ENCODE peak calls at places on chromosomes 2 and 18, in five cellular contexts. G is AG09319, A is mucosa of descending colon, S is Peyer's patch, T is fibroblast of mammary gland. Q is an unnamed sample.

GRCh38 chr2:30736461-30737325 is 70.6 kb downstream of the CAPN13 start:
- DNase-seq in G (no peak), A (no peak), S (no peak), T (no peak), Q (no peak)

GRCh38 chr2:238202326-238203103 is 980 bp downstream of the ILKAP start:
- DNase-seq in G (no peak), A (no peak), S (no peak), T (peak; percentile 33), Q (no peak)

GRCh38 chr2:235073938-235074337 is 122.1 kb downstream of the SH3BP4 start:
- DNase-seq in G (no peak), A (no peak), S (no peak), T (no peak), Q (no peak)

GRCh38 chr2:48600917-48601316 is 16.7 kb upstream of the GTF2A1L start:
- DNase-seq in G (no peak), A (no peak), S (no peak), T (peak; percentile 93), Q (no peak)

GRCh38 chr2:164967781-164968228 is 12.5 kb upstream of the SLC38A11 start:
- DNase-seq in G (no peak), A (peak; percentile 8), S (no peak), T (peak; percentile 77), Q (no peak)

GRCh38 chr2:60058781-60059180 is 494.7 kb downstream of the BCL11A start:
- DNase-seq in G (no peak), A (no peak), S (no peak), T (no peak), Q (no peak)

GRCh38 chr18:6624271-6624670 is 105.2 kb upstream of the ARHGAP28 start:
- DNase-seq in G (no peak), A (no peak), S (no peak), T (peak; percentile 87), Q (no peak)

GRCh38 chr2:71562518-71562917 is 109.2 kb downstream of the DYSF start:
- DNase-seq in G (no peak), A (no peak), S (no peak), T (no peak), Q (peak; percentile 24)

GRCh38 chr18:72637319-72638113 is 93.4 kb upstream of the CBLN2 start:
- DNase-seq in G (no peak), A (no peak), S (no peak), T (no peak), Q (no peak)

GRCh38 chr2:65370387-65371093 is 61.9 kb downstream of the SPRED2 start:
- DNase-seq in G (no peak), A (no peak), S (no peak), T (peak; percentile 84), Q (no peak)

GRCh38 chr2:29212009-29212408 is 96.8 kb downstream of the CLIP4 start:
- DNase-seq in G (no peak), A (no peak), S (no peak), T (peak; percentile 41), Q (no peak)
- TF ChIP-seq CTCF in G (peak; percentile 35), A (no peak), S (no peak), T (no peak), Q (no peak)

GRCh38 chr2:107687087-107687486 is 139.6 kb upstream of the RGPD4 start:
- DNase-seq in G (no peak), A (no peak), S (no peak), T (no peak), Q (no peak)
- TF ChIP-seq CTCF in G (no peak), A (no peak), S (no peak), T (no peak), Q (no peak)

GRCh38 chr2:128736689-128737545 is 418.2 kb upstream of the HS6ST1 start:
- DNase-seq in G (peak; percentile 24), A (peak; percentile 75), S (peak; percentile 73), T (peak; percentile 75), Q (peak; percentile 85)

GRCh38 chr2:128733450-128733849 is 414.8 kb upstream of the HS6ST1 start:
- DNase-seq in G (no peak), A (no peak), S (no peak), T (no peak), Q (no peak)

GRCh38 chr2:128736046-128736688 is 417.5 kb upstream of the HS6ST1 start:
- DNase-seq in G (no peak), A (no peak), S (no peak), T (peak; percentile 21), Q (no peak)

GRCh38 chr2:128734521-128735295 is 416.0 kb upstream of the HS6ST1 start:
- DNase-seq in G (no peak), A (no peak), S (no peak), T (peak; percentile 82), Q (peak; percentile 74)

DNA sequence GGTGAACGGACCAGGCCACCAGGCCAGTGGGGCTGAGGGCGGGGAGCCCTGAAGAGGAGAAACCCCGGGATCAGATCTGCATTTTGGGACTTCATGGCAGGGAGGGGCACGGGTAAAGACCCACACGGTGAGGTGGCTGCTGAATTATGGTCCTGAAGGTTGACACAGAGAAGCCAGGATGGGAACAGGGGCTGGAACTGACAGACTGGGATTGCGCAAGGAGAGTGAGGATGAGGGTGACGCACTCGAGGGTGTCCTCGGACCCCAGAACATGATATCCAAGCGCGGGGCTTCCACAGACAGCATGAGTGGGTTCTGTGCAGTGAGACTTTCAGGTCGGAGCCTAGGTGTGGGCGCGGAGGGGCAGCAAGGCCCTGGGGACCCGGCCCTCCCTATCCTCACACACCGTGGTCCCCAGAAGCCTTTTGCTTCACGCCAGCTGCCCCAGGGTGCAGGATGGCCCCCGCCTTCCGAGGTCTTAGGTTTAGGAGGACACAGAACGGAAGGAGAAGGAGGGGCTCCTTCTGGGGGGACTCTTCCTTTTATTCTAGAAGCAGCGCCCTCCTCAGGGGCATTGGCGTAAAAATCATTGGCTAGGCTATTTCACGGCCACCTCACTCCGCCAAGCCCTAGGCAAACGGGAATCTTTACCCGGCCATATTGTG is 416.8 kb upstream of the HS6ST1 start:
- DNase-seq in G (no peak), A (no peak), S (no peak), T (no peak), Q (no peak)
- TF ChIP-seq CTCF in G (no peak), A (no peak), S (no peak), T (no peak), Q (no peak)

DNA sequence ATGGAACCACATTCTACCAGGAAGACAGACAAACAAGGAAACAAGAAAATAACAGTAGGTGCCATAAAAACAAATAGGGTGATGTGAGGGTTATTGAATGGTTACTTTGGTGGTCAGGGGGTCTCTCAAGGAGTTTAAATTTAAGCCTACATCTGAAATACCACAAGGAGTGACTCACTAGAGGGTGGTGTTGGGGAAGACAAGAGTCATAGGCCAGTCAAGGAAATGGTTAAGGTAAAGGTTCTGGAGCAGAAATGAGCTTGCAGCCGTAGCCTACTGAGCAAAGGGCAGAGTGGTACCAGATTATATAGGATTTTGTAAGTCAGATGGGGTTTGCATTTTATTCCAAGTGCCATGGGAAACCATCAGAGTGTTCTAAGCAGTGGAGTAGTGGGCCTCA is 135.6 kb upstream of the DAPL1 start:
- DNase-seq in G (no peak), A (no peak), S (no peak), T (peak; percentile 2), Q (no peak)
- TF ChIP-seq CTCF in G (no peak), A (no peak), S (no peak), T (no peak), Q (no peak)

GRCh38 chr2:5077479-5078089 is 614.6 kb upstream of the SOX11 start:
- DNase-seq in G (no peak), A (no peak), S (no peak), T (no peak), Q (no peak)

GRCh38 chr2:5074738-5075137 is 617.4 kb upstream of the SOX11 start:
- DNase-seq in G (no peak), A (no peak), S (no peak), T (no peak), Q (no peak)

GRCh38 chr2:5076599-5076998 is 615.6 kb upstream of the SOX11 start:
- DNase-seq in G (no peak), A (no peak), S (no peak), T (no peak), Q (no peak)
- TF ChIP-seq CTCF in G (no peak), A (no peak), S (no peak), T (no peak), Q (no peak)

GRCh38 chr2:207503234-207503633 is 26.5 kb upstream of the CREB1 start:
- DNase-seq in G (no peak), A (peak; percentile 19), S (no peak), T (peak; percentile 89), Q (peak; percentile 52)

GRCh38 chr2:207505180-207505579 is 24.6 kb upstream of the CREB1 start:
- DNase-seq in G (no peak), A (no peak), S (no peak), T (peak; percentile 24), Q (no peak)

GRCh38 chr2:207505728-207506127 is 24.0 kb upstream of the CREB1 start:
- DNase-seq in G (no peak), A (no peak), S (no peak), T (peak; percentile 89), Q (no peak)

GRCh38 chr2:207506426-207506825 is 23.3 kb upstream of the CREB1 start:
- DNase-seq in G (no peak), A (no peak), S (no peak), T (no peak), Q (no peak)

DNA sequence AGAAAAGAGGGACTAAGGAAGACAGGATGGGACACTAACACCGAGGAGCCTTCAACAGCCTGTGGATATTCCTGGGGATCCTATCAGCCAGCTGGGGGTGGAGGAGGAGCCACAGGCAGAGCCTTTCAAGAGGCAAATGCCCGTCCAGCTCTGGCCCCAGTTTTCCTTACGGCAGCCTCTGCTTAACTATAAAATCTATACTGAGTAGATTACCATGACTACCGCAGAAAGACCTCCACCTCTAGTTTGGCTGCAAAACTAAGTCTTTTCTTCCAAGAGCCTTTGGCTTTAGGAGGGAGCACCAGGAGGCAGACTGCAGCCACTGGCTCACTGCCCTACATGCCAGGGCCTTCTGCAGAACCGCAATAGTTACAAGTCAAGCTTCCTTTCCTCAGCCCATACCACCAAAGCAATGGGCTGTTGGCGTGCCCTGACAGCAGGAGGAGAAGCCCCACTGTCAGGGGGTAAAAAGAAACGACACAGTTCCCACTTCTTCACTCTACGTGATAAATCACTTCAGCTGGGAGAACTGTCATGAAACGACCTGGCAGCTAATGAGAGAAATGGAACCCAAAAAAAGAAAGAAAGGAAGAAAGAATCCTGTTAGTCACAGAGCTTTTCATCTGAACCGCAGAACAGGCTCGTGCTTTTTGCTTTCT is 25.1 kb upstream of the CREB1 start:
- DNase-seq in G (no peak), A (no peak), S (no peak), T (peak; percentile 70), Q (no peak)
- TF ChIP-seq CTCF in G (peak; percentile 41), A (no peak), S (no peak), T (peak; percentile 11), Q (no peak)

DNA sequence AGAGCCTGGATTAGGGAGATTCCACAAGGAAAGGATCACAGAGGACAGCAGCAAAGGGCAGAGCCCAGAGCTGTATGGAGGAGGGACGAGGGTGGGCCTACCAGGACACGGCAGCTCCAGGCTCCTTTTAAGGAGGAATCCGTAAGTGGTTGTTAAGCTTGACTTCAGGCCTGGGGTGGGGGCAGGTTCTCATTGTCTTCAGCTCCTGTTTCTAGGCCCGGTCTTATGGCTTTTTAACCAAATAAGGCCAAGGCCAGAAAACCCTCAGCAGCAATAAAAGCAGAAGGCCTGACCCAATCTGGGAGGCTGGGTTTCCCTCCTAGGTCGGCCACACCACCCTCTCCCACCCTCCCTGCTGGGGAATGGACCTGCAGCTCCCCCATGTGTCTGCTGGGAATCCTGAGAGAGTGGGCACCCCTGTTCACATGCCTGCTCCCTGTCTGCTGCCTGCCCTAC is 111.2 kb downstream of the PLB1 start:
- DNase-seq in G (no peak), A (no peak), S (no peak), T (peak; percentile 20), Q (no peak)
- TF ChIP-seq CTCF in G (no peak), A (no peak), S (no peak), T (peak; percentile 15), Q (no peak)

Q was measured in lower lobe of right lung.